ENCODE peak calls at places on chromosomes 2 and 18, in nine cellular contexts. E is NCI-H146; P is HFF-Myc; V is activated gamma-delta T cell treated with Interleukin-2 at 50 U/mL for 16 hours; O is naive thymus-derived CD8-positive, alpha-beta T cell; Y is fibroblast of pulmonary artery; J is transverse colon; M is stimulated activated CD8-positive, alpha-beta memory T cell treated with anti-CD3 and anti-CD28 coated beads, Interleukin-4, amount 100 ng/mL, for 24 hours; G is NCI-H460. F is an unnamed sample.

GRCh38 chr2:48364100-48364499 is 165.9 kb upstream of the STON1 start:
- DNase-seq in E (no peak), P (no peak), V (no peak), O (no peak), Y (no peak), J (no peak), M (no peak), G (no peak), F (no peak)

GRCh38 chr18:57863706-57864105 is 60.6 kb upstream of the ATP8B1 start:
- DNase-seq in E (no peak), P (no peak), V (no peak), O (no peak), Y (no peak), J (no peak), M (no peak), G (no peak), F (no peak)

GRCh38 chr18:78783564-78783960 is 196.1 kb upstream of the SALL3 start:
- DNase-seq in E (no peak), P (no peak), V (no peak), O (no peak), Y (no peak), J (no peak), M (no peak), G (no peak), F (no peak)

GRCh38 chr18:3741333-3741732 is 291.4 kb downstream of the TGIF1 start:
- DNase-seq in E (no peak), P (no peak), V (no peak), O (no peak), Y (no peak), J (no peak), M (no peak), G (no peak), F (no peak)

GRCh38 chr2:145815933-145816332 is 1296.0 kb upstream of the ZEB2 start:
- DNase-seq in E (no peak), P (peak; percentile 2), V (no peak), O (no peak), Y (no peak), J (no peak), M (no peak), G (peak; percentile 2), F (no peak)

GRCh38 chr18:62852851-62853250 is 137.5 kb downstream of the PHLPP1 start:
- DNase-seq in E (no peak), P (no peak), V (no peak), O (no peak), Y (no peak), J (no peak), M (no peak), G (no peak), F (no peak)

GRCh38 chr2:235468978-235469694 is 24.7 kb upstream of the AGAP1 start:
- DNase-seq in E (no peak), P (peak; percentile 64), V (no peak), O (no peak), Y (peak; percentile 80), J (peak; percentile 14), M (no peak), G (peak; percentile 95), F (peak; percentile 68)

GRCh38 chr18:79921984-79922965 is 29.2 kb downstream of the SLC66A2 start:
- DNase-seq in E (no peak), P (no peak), V (peak; percentile 1), O (peak; percentile 63), Y (no peak), J (no peak), M (no peak), G (no peak), F (no peak)

GRCh38 chr2:225690153-225690552 is 290.6 kb downstream of the NYAP2 start:
- DNase-seq in E (no peak), P (no peak), V (no peak), O (no peak), Y (no peak), J (no peak), M (no peak), G (no peak), F (no peak)

GRCh38 chr2:148989882-148990493 is 48.5 kb upstream of the LYPD6B start:
- DNase-seq in E (peak; percentile 80), P (peak; percentile 49), V (peak; percentile 30), O (peak; percentile 67), Y (peak; percentile 91), J (peak; percentile 48), M (no peak), G (peak; percentile 81), F (peak; percentile 51)

GRCh38 chr2:95006661-95007060 is 18.8 kb upstream of the MAL start:
- DNase-seq in E (no peak), P (no peak), V (no peak), O (no peak), Y (no peak), J (no peak), M (no peak), G (no peak), F (no peak)

GRCh38 chr2:24104110-24104650 is 19.0 kb downstream of the PFN4 start:
- DNase-seq in E (peak; percentile 32), P (no peak), V (no peak), O (no peak), Y (no peak), J (no peak), M (no peak), G (no peak), F (no peak)

GRCh38 chr2:48452108-48452507 is 77.8 kb upstream of the STON1 start:
- DNase-seq in E (peak; percentile 92), P (no peak), V (no peak), O (no peak), Y (no peak), J (no peak), M (no peak), G (no peak), F (no peak)

GRCh38 chr2:98795903-98796676 is 65.2 kb upstream of the MGAT4A start:
- DNase-seq in E (no peak), P (no peak), V (no peak), O (no peak), Y (peak; percentile 29), J (no peak), M (no peak), G (no peak), F (no peak)

F was measured in NCI-H2107.